ENCODE peak calls at places on chromosomes 4 and X, in four cellular contexts. E is RPMI8226, M is RPMI7951, K is ureter. F is an unnamed sample.

GRCh38 chrX:15680401-15680800 is 15.8 kb upstream of the CLTRN start:
- DNase-seq in E (no peak), M (peak), K (no peak), F (no peak)

GRCh38 chrX:139566981-139567380 is 36.4 kb downstream of the F9 start:
- DNase-seq in E (no peak), M (no peak), K (no peak), F (no peak)

GRCh38 chr4:41234424-41234823 is 20.1 kb upstream of the APBB2 start:
- DNase-seq in E (no peak), M (no peak), K (no peak), F (no peak)

GRCh38 chrX:13396887-13397286 is 77.0 kb upstream of the ATXN3L start:
- DNase-seq in E (no peak), M (no peak), K (no peak), F (no peak)

GRCh38 chr4:152045781-152046571 is 285.2 kb upstream of the GATB start:
- DNase-seq in E (no peak), M (no peak), K (peak), F (peak)

GRCh38 chr4:788006-788635 is 37.8 kb downstream of the CPLX1 start:
- DNase-seq in E (no peak), M (no peak), K (no peak), F (no peak)

GRCh38 chrX:142251665-142252064 is 46.6 kb upstream of the MAGEC2 start:
- DNase-seq in E (no peak), M (peak), K (no peak), F (no peak)

GRCh38 chr4:5460106-5460801 is 248.1 kb downstream of the EVC2 start:
- DNase-seq in E (peak), M (peak), K (no peak), F (peak)

GRCh38 chrX:38864165-38864564 is 62.9 kb downstream of the MID1IP1 start:
- DNase-seq in E (no peak), M (peak), K (no peak), F (no peak)

GRCh38 chr4:182093431-182093831 is 149.8 kb upstream of the TENM3 start:
- DNase-seq in E (no peak), M (peak), K (no peak), F (no peak)

GRCh38 chr4:186829740-186830449 is 106.2 kb upstream of the FAT1 start:
- DNase-seq in E (peak), M (peak), K (no peak), F (peak)

GRCh38 chr4:39367166-39367565 is 1.0 kb upstream of the RFC1 start:
- DNase-seq in E (no peak), M (no peak), K (no peak), F (no peak)

GRCh38 chrX:23333842-23334535 is 660 bp upstream of the PTCHD1 start:
- DNase-seq in E (no peak), M (no peak), K (peak), F (no peak)

GRCh38 chrX:14056201-14056600 is 26.5 kb upstream of the GEMIN8 start:
- DNase-seq in E (no peak), M (no peak), K (no peak), F (no peak)

GRCh38 chrX:26914232-26914631 is 548.9 kb downstream of the PPP4R3C start:
- DNase-seq in E (no peak), M (no peak), K (no peak), F (no peak)

GRCh38 chr4:84389406-84389805 is 109.7 kb downstream of the NKX6-1 start:
- DNase-seq in E (no peak), M (peak), K (no peak), F (no peak)

GRCh38 chr4:1855334-1856070 is 454 bp downstream of the LETM1 start:
- DNase-seq in E (peak), M (no peak), K (peak), F (no peak)

GRCh38 chrX:51144828-51145442 is 187.7 kb upstream of the NUDT10 start:
- DNase-seq in E (peak), M (peak), K (no peak), F (peak)

GRCh38 chr4:36348403-36348938 is 67.1 kb downstream of the DTHD1 start:
- DNase-seq in E (no peak), M (no peak), K (no peak), F (no peak)

GRCh38 chrX:31858915-31859314 is 787.1 kb upstream of the FTHL17 start:
- DNase-seq in E (no peak), M (no peak), K (no peak), F (no peak)

GRCh38 chrX:16869393-16870094 is 618 bp downstream of the RBBP7 start:
- DNase-seq in E (peak), M (peak), K (no peak), F (peak)

GRCh38 chrX:25198891-25199290 is 183.1 kb upstream of the ARX start:
- DNase-seq in E (no peak), M (no peak), K (no peak), F (no peak)

GRCh38 chr4:3767569-3768288 is 1.5 kb downstream of the ADRA2C start:
- DNase-seq in E (no peak), M (no peak), K (peak), F (no peak)

GRCh38 chr4:178083968-178084367 is 641.7 kb upstream of the AGA start:
- DNase-seq in E (no peak), M (no peak), K (no peak), F (no peak)

GRCh38 chr4:119656986-119657635 is 28.5 kb upstream of the PDE5A start:
- DNase-seq in E (no peak), M (no peak), K (no peak), F (peak)

GRCh38 chrX:16196829-16197228 is 29.5 kb downstream of the MAGEB17 start:
- DNase-seq in E (no peak), M (peak), K (no peak), F (no peak)

GRCh38 chr4:129323630-129324029 is 227.7 kb downstream of the C4orf33 start:
- DNase-seq in E (no peak), M (no peak), K (no peak), F (no peak)

GRCh38 chrX:41822917-41823316 is 98.9 kb downstream of the GPR82 start:
- DNase-seq in E (no peak), M (no peak), K (no peak), F (peak)

GRCh38 chr4:152808670-152809069 is 28.9 kb downstream of the ARFIP1 start:
- DNase-seq in E (no peak), M (no peak), K (no peak), F (no peak)

GRCh38 chr4:29900336-29900735 is 819.8 kb upstream of the PCDH7 start:
- DNase-seq in E (no peak), M (no peak), K (no peak), F (no peak)

GRCh38 chr4:150588341-150588740 is 6.4 kb downstream of the MAB21L2 start:
- DNase-seq in E (no peak), M (no peak), K (no peak), F (no peak)

GRCh38 chr4:84803720-84804119 is 162.8 kb downstream of the WDFY3 start:
- DNase-seq in E (no peak), M (no peak), K (no peak), F (no peak)

GRCh38 chrX:56564182-56564885 is 907 bp downstream of the UBQLN2 start:
- DNase-seq in E (peak), M (peak), K (no peak), F (no peak)

GRCh38 chr4:566035-566434 is 10.1 kb downstream of the TMEM271 start:
- DNase-seq in E (no peak), M (no peak), K (no peak), F (no peak)

GRCh38 chr4:157185363-157185762 is 35.2 kb upstream of the GRIA2 start:
- DNase-seq in E (no peak), M (no peak), K (no peak), F (no peak)

GRCh38 chr4:11073621-11074051 is 355.1 kb downstream of the HS3ST1 start:
- DNase-seq in E (no peak), M (no peak), K (no peak), F (no peak)